ENCODE peak calls at places on chromosomes 7 and 10, in six cellular contexts. X, D, P, T, Y and L are unnamed samples. For H3K4me1, the result is how much of the 10 kb centered on the place peaks cover.

GRCh38 chr10:23157239-23157661 is 34.9 kb upstream of the PTF1A start:
- DNase-seq in X (no peak), T (no peak), D (no peak), Y (no peak), P (no peak), L (no peak)

GRCh38 chr10:8790390-8790789 is 735.9 kb downstream of the GATA3 start:
- DNase-seq in X (no peak), Y (no peak), P (no peak), T (no peak), D (no peak), L (peak)

GRCh38 chr10:60236869-60237524 is 152.7 kb downstream of the ANK3 start:
- DNase-seq in Y (no peak), T (peak), D (no peak), P (no peak), X (peak), L (no peak)

GRCh38 chr10:123140164-123140982 is 4.6 kb downstream of the HMX3 start:
- DNase-seq in Y (no peak), P (no peak), D (no peak), T (no peak), X (no peak), L (no peak)

GRCh38 chr10:130048081-130048480 is 62.5 kb downstream of the C10orf143 start:
- DNase-seq in T (no peak), Y (no peak), D (no peak), X (no peak), P (no peak), L (no peak)

GRCh38 chr7:137943132-137943551 is 58.7 kb downstream of the CREB3L2 start:
- DNase-seq in D (no peak), Y (peak), T (peak), P (peak), X (no peak), L (peak)

GRCh38 chr10:50866317-50866716 is 19.1 kb downstream of the A1CF start:
- DNase-seq in Y (no peak), D (no peak), T (no peak), X (no peak), P (no peak), L (no peak)

GRCh38 chr7:131591674-131592328 is 35.4 kb upstream of the PODXL start:
- DNase-seq in T (no peak), P (no peak), D (no peak), X (no peak), Y (no peak), L (no peak)

GRCh38 chr7:3217166-3217565 is 83.9 kb upstream of the SDK1 start:
- DNase-seq in P (no peak), D (no peak), X (no peak), Y (peak), T (peak), L (peak)

GRCh38 chr7:129949292-129950133 is 3.2 kb downstream of the UBE2H start:
- DNase-seq in D (peak), X (peak), P (peak), Y (peak), T (peak), L (peak)

GRCh38 chr7:99374121-99375064 is at the start of gene ARPC1B:
- DNase-seq in X (peak), Y (peak), P (peak), D (peak), T (peak), L (peak)

GRCh38 chr7:557556-557877 is 37.9 kb upstream of the PDGFA start:
- DNase-seq in Y (no peak), X (no peak), P (no peak), T (no peak), D (no peak), L (no peak)

GRCh38 chr7:51446356-51446755 is 129.7 kb upstream of the COBL start:
- DNase-seq in Y (no peak), X (no peak), D (no peak), P (no peak), T (no peak), L (no peak)

GRCh38 chr10:69567920-69568319 is 5.3 kb downstream of the NEUROG3 start:
- DNase-seq in T (peak), P (peak), Y (peak), D (peak), X (peak), L (peak)

GRCh38 chr10:29356931-29357330 is 68.1 kb downstream of the LYZL1 start:
- DNase-seq in D (no peak), Y (no peak), T (peak), P (peak), X (no peak), L (no peak)
- H3K4me1 ChIP-seq in D (under half), Y (under half), T (under half), P (half or more), X (under half), L (under half)

DNA sequence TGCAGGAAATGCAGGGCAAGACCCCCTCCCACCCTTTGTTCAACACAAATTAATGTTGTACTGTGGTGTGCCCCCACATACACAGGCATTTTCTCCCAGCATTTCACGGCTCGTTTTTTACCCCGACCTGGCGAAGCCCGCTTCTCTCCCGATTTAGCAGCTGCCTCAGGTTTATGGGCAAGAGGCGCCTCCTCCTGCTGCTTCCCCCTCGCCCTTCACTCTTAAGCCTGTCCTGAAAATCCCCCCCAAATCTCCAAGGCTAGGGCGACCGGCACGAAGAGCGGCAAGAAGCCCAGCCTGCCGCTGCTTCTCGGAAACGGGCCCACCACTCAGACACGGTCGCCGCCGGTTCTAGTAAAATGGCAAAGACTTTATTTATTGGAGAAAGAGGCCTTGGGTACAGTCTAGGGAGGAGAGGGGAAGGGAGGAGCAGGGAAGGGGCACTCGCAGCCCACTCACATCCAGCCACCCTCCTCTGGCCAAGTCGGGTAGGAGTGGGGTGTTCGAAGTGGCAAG is 3.4 kb downstream of the LBX1 start:
- DNase-seq in X (no peak), Y (no peak), T (no peak), P (no peak), D (no peak), L (no peak)
- TF ChIP-seq EZH2 in X (peak), Y (no peak), T (peak), P (no peak), D (peak), L (peak)

GRCh38 chr10:119412831-119413737 is 129.4 kb downstream of the RGS10 start:
- DNase-seq in P (peak), D (no peak), X (no peak), T (peak), Y (peak), L (peak)
- H3K4me1 ChIP-seq in P (under half), D (under half), X (under half), T (under half), Y (under half), L (under half)

GRCh38 chr7:84613411-84613810 is 418.8 kb upstream of the SEMA3A start:
- DNase-seq in X (no peak), Y (no peak), T (no peak), P (no peak), D (no peak), L (no peak)
- TF ChIP-seq EZH2 in X (no peak), Y (no peak), T (no peak), P (no peak), D (no peak), L (no peak)

GRCh38 chr10:32943395-32943794 is 14.6 kb downstream of the ITGB1 start:
- DNase-seq in X (no peak), T (no peak), P (no peak), D (no peak), Y (no peak), L (no peak)

GRCh38 chr10:32941357-32941756 is 16.7 kb downstream of the ITGB1 start:
- DNase-seq in T (no peak), Y (no peak), X (no peak), P (no peak), D (no peak), L (no peak)

GRCh38 chr10:32940321-32941264 is 17.4 kb downstream of the ITGB1 start:
- DNase-seq in D (peak), Y (no peak), T (no peak), P (no peak), X (no peak), L (no peak)

GRCh38 chr10:32943854-32944661 is 14.0 kb downstream of the ITGB1 start:
- DNase-seq in Y (no peak), P (peak), T (no peak), D (no peak), X (no peak), L (no peak)

DNA sequence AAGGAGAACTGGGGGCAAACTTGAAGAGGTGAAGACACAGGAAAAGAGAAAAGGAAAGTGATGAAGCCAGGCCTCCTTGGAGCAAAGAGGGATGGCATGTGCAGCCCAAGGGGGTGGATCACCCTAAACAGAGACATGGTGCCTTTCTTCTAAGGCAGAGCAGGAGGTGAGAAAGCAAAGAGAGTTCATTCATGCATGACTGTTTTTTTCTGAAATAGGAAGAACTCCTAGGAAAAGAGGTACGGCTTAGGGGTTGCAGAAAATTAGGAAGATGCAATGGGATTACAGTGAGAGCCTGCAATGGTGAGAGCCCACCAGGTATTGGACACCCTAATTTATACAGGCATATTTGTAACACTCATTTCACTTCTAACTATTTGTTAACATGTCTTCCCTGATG is 15.9 kb downstream of the ITGB1 start:
- DNase-seq in D (no peak), Y (no peak), P (no peak), T (no peak), X (no peak), L (no peak)
- H3K4me1 ChIP-seq in D (half or more), Y (under half), P (half or more), T (half or more), X (under half), L (under half)

DNA sequence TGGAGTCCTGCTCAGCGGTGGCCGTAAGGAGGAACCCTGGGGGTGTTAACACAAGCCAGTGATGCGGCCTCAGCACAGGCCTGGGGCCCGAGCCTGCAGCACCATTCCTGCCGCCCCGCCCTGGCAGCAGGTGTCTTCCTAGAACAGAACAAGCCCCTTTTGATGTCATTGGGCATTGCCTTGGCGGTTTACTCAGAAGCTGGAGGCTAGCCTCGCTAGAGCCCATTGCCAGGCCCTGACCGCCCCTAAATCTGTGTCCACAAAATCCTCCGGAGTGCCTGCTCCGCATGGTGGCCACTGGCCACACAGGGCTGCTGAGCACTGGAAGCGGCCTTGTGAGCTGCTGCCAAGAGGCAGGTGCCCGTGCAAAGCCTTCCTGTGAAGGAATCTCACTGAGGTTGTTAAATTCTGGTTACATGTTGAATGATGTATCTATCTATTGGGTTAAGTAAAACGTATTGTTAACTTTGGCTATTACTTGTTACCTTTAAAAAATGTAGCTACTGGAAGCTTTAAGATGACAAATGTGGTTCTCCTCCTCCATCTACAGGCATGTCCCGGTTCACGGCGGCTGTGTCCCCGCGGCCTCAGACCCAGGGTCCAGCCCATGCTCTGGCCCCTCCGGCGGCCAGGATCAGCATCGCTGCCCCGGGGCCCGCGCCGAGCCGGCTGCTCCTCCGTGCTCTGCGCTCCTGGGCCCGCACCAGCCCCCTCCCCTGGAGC is 1.2 kb upstream of the INPP5A start:
- DNase-seq in Y (no peak), P (no peak), T (no peak), D (peak), X (no peak), L (no peak)
- TF ChIP-seq EZH2 in Y (no peak), P (no peak), T (no peak), D (no peak), X (no peak), L (no peak)

GRCh38 chr10:125034671-125035070 is 92.7 kb downstream of the ZRANB1 start:
- DNase-seq in X (no peak), D (no peak), P (no peak), T (no peak), Y (peak), L (no peak)

GRCh38 chr10:125033146-125033924 is 91.4 kb downstream of the ZRANB1 start:
- DNase-seq in Y (no peak), P (no peak), D (no peak), X (no peak), T (no peak), L (no peak)

GRCh38 chr10:125035588-125036298 is 93.8 kb downstream of the ZRANB1 start:
- DNase-seq in P (no peak), D (no peak), T (no peak), X (no peak), Y (no peak), L (no peak)

GRCh38 chr10:125037145-125037544 is 95.2 kb downstream of the ZRANB1 start:
- DNase-seq in P (peak), T (peak), Y (peak), D (peak), X (peak), L (peak)

GRCh38 chr10:125035136-125035535 is 93.2 kb downstream of the ZRANB1 start:
- DNase-seq in P (peak), D (peak), T (peak), Y (peak), X (no peak), L (no peak)
- H3K4me1 ChIP-seq in P (under half), D (under half), T (half or more), Y (under half), X (half or more), L (under half)

DNA sequence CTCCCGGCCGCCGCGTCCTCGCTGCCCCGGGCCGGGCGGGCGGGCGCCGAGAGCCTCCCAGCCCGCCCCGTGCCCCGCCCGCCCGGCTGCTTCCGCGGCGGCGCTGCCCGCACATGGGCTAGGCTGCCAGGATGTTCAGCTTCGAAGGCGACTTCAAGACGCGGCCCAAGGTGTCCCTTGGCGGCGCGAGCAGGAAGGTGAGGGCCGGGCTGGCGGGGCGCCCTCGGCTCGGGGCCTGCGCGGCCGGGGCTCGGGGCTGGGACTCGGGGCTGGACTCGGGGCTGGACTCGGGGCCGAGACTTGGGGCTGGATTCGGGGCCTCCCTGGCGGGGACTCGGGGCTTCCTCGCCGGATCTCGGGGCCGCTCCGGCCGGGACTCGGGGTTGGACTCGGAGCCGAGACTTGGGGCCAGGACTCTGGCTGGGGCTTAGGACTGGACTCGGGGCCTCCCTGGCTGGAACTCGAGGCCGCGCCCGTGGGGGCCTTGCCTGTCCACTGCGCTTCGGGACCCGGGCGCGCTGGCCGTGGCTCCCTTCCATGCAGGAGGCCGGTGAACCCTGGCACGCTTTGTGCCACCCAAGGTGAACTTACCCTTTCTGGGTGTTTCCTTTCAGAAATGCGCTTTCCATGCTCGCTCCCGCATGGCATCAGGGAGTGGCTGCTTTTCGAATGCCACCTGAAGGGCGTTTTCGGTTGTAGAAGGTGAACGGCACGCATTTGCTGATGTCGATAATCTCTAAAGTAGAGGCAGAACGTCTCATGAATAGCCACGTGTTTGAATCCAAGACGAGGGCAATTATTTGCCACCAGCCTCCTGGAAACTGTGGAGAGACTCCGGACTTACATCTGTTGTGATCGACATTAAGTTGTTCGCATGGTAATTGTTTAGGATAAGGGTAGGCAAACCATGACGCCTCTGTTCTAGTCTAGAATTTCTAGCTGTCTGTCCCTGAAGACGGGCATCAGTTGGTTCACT is 704 bp downstream of the UBE3C start:
- DNase-seq in P (no peak), T (peak), X (no peak), D (no peak), Y (peak), L (peak)
- TF ChIP-seq EZH2 in P (no peak), T (no peak), X (no peak), D (no peak), Y (no peak), L (no peak)

DNA sequence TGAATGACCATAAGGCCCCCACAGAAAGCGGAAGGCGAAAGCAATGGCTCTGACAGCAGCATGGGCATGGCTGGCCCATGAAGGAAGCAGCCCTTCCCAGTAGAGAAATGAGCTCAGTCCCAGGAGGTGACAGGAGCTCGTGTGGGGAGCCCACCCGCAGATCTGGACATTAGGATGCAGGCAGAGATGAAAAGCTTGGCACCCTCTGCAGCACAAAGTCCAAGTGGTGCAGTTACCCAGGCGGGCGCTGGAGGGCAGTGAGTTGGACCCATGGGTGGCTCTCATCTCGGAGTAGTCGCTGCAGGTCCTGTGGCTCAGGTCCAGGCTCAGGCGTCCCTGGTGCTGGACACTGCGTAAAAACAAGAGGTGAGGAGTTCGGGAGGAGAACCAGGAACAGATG is 109.0 kb downstream of the DLG5 start:
- DNase-seq in T (no peak), D (no peak), X (no peak), Y (no peak), P (no peak), L (no peak)
- H3K4me1 ChIP-seq in T (under half), D (under half), X (under half), Y (under half), P (under half), L (under half)